ENCODE peak calls at places on chromosomes 6 and 20, in four cellular contexts. V is neuronal stem cell; F is effector memory CD4-positive, alpha-beta T cell; I is stomach. X is an unnamed sample.

GRCh38 chr6:150099546-150099945 is 30.6 kb upstream of the ULBP3 start:
- DNase-seq in I (no peak), F (no peak), V (no peak), X (no peak)

GRCh38 chr6:84282566-84282965 is 55.1 kb upstream of the CEP162 start:
- DNase-seq in F (no peak), I (no peak), V (no peak), X (no peak)

GRCh38 chr20:37131486-37131885 is 35.7 kb upstream of the RBL1 start:
- DNase-seq in F (no peak), V (no peak), I (no peak), X (no peak)

GRCh38 chr6:142685852-142686718 is 258.9 kb downstream of the HIVEP2 start:
- DNase-seq in V (no peak), F (no peak), I (no peak), X (no peak)

GRCh38 chr6:137081997-137082396 is 37.2 kb upstream of the IL20RA start:
- DNase-seq in I (no peak), F (no peak), V (no peak), X (no peak)

GRCh38 chr20:38085031-38085430 is 51.5 kb downstream of the RPRD1B start:
- DNase-seq in I (no peak), V (no peak), F (no peak), X (no peak)

GRCh38 chr6:81763051-81763450 is 10.6 kb upstream of the TENT5A start:
- DNase-seq in V (no peak), I (no peak), F (no peak), X (no peak)

GRCh38 chr6:42962096-42962495 is 1.5 kb downstream of the GNMT start:
- DNase-seq in I (no peak), V (no peak), F (no peak), X (no peak)

GRCh38 chr20:50654899-50655298 is 36.4 kb downstream of the RIPOR3 start:
- DNase-seq in F (no peak), V (no peak), I (no peak), X (no peak)

DNA sequence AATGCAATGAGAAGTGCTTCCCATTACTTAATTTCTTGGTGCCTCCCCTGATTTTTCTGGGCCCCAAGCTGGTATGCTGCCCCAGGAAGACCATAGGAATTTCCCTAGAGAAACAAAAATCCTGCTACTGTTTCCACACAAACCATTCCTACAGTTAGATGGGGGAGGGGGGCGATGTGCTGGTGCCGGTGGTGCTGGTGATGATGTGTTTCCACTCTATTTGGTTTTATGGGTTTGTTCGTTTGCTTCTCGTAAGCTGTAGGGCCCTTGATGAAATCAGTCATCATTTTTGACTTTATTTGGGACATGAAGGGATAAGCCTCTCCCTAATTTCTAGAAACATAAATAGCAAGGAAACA is 105.1 kb downstream of the MKKS start:
- DNase-seq in I (no peak), F (no peak), V (no peak), X (no peak)
- H3K4me3 ChIP-seq in I (no peak overlapping the region), F (no peak overlapping the region), V (no peak overlapping the region), X (no peak overlapping the region)

GRCh38 chr20:64048402-64049044 is 916 bp downstream of the SOX18 start:
- DNase-seq in F (no peak), V (no peak), I (no peak), X (no peak)
- H3K4me3 ChIP-seq in F (no peak overlapping the region), V (no peak overlapping the region), I (peak overlapping the region; percentile 34), X (peak overlapping the region; percentile 20)

DNA sequence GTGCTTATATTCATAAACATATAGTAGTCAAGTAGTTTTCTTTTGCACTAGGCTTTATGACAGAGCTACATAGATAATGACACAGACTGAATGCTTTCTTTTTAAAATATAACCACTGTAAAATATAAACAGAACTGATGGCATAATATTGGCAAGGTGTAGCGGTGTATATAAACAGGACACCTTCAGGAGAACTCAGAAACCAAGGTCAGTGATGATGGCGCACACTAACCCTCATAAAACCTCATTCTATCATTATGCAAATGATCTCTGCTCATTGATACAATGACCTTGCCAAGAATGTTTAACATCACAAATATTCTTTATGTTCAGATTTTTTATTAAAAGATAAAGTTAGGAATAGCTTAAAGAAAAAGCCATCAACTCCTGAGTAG is 48.5 kb upstream of the DST start:
- DNase-seq in I (no peak), F (no peak), V (no peak), X (no peak)
- H3K4me3 ChIP-seq in I (peak overlapping the region; percentile 23), F (no peak overlapping the region), V (no peak overlapping the region), X (peak overlapping the region; percentile 27)

GRCh38 chr6:26576929-26577719 is 19.6 kb upstream of the ABT1 start:
- DNase-seq in F (no peak), I (no peak), V (peak; percentile 63), X (no peak)

GRCh38 chr6:26575494-26575939 is 21.2 kb upstream of the ABT1 start:
- DNase-seq in I (no peak), V (no peak), F (no peak), X (no peak)

GRCh38 chr6:26578279-26578678 is 18.5 kb upstream of the ABT1 start:
- DNase-seq in V (no peak), F (no peak), I (no peak), X (no peak)

GRCh38 chr6:26577720-26578072 is 19.1 kb upstream of the ABT1 start:
- DNase-seq in F (no peak), V (no peak), I (no peak), X (no peak)

GRCh38 chr6:26576407-26576843 is 20.3 kb upstream of the ABT1 start:
- DNase-seq in I (no peak), V (no peak), F (no peak), X (no peak)
- H3K4me3 ChIP-seq in I (no peak overlapping the region), V (no peak overlapping the region), F (no peak overlapping the region), X (no peak overlapping the region)

GRCh38 chr6:45679163-45679562 is 301.4 kb upstream of the SUPT3H start:
- DNase-seq in F (no peak), I (no peak), V (no peak), X (no peak)
- H3K4me3 ChIP-seq in F (no peak overlapping the region), I (no peak overlapping the region), V (no peak overlapping the region), X (no peak overlapping the region)

DNA sequence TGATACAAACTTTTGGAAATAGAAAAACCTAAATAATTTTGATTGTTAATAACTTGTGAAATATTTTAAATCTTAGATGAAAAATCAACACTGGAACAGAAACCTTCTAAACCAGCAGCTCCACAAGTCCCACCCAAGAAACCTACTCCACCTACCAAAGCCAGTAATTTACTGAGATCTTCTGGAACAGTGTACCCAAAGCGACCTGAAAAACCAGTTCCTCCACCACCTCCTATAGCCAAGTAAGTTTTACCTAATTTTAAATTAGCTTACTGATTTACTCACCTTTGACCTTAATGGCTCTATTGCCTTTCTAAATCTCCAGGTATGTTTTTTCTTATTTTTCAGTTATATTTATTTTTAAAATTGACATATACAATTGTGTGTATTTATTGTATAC is 102.6 kb upstream of the ADGRF4 start:
- DNase-seq in I (no peak), F (no peak), V (no peak), X (no peak)
- H3K4me3 ChIP-seq in I (no peak overlapping the region), F (no peak overlapping the region), V (no peak overlapping the region), X (no peak overlapping the region)

GRCh38 chr6:85458184-85458583 is 8.3 kb downstream of the NT5E start:
- DNase-seq in F (no peak), I (no peak), V (no peak), X (no peak)

GRCh38 chr6:85458782-85459181 is 8.9 kb downstream of the NT5E start:
- DNase-seq in F (no peak), V (no peak), I (no peak), X (no peak)

GRCh38 chr6:85460951-85461805 is 11.3 kb downstream of the NT5E start:
- DNase-seq in V (no peak), F (no peak), I (no peak), X (no peak)

GRCh38 chr6:85460154-85460950 is 10.5 kb downstream of the NT5E start:
- DNase-seq in V (no peak), I (no peak), F (no peak), X (no peak)

DNA sequence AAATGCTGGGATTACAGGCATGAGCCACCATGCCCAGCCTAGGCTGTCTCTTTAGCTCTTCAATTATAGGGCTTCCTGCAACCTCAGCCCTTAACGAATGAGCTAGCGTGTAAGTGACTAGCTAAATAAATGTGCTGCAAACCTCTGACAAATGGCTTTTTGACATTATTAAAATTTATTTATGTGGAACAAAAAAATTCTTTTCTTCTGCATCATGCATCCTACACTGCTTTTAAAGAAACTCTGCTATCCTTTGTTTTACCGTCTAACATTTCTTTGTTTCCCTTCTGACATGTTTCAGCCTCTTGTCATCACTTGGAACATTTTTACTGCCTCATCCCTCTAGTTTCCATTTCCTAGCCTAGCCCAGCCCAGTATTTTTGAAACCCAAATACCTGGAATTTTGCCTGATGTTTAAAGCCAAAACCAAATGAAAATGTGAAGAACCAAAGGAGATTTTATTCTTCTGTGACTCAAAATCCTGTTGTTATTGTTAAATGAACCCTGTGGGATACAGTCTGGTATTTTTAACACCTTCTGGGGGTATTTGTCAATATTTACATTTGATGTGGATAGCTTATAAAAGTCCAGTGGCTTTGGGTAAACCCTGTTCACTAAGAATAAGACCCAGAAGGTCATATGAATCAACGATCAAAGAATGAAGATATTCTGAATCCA is 9.5 kb downstream of the NT5E start:
- DNase-seq in I (no peak), V (no peak), F (no peak), X (no peak)
- H3K4me3 ChIP-seq in I (no peak overlapping the region), V (no peak overlapping the region), F (no peak overlapping the region), X (no peak overlapping the region)